ENCODE peak calls at places on chromosomes 6 and 20, in five cellular contexts. One of them, this sample, is unnamed.

GRCh38 chr6:16585805-16586204 is 175.5 kb downstream of the ATXN1 start:
- DNase-seq in fibroblast of the aortic adventitia: no peak
- DNase-seq in AG04450: no peak
- DNase-seq in SW480: no peak
- DNase-seq in tibial artery: no peak
- DNase-seq in this sample: no peak

GRCh38 chr20:10300582-10301108 is 82.0 kb downstream of the SNAP25 start:
- DNase-seq in fibroblast of the aortic adventitia: no peak
- DNase-seq in AG04450: no peak
- DNase-seq in SW480: no peak
- DNase-seq in tibial artery: no peak
- DNase-seq in this sample: no peak

GRCh38 chr6:31805939-31806469 is 762 bp downstream of the LSM2 start:
- DNase-seq in AG04450: no peak
- DNase-seq in fibroblast of the aortic adventitia: no peak
- DNase-seq in SW480: no peak
- DNase-seq in tibial artery: no peak
- DNase-seq in this sample: no peak

GRCh38 chr6:151005896-151006632 is 140.6 kb downstream of the MTHFD1L start:
- DNase-seq in fibroblast of the aortic adventitia: no peak
- DNase-seq in SW480: no peak
- DNase-seq in AG04450: no peak
- DNase-seq in tibial artery: no peak
- DNase-seq in this sample: no peak

GRCh38 chr6:143279385-143279784 is 171.1 kb downstream of the ADAT2 start:
- DNase-seq in fibroblast of the aortic adventitia: peak
- DNase-seq in tibial artery: no peak
- DNase-seq in SW480: peak
- DNase-seq in AG04450: no peak
- DNase-seq in this sample: no peak

GRCh38 chr20:49979030-49979832 is 3.5 kb upstream of the SNAI1 start:
- DNase-seq in tibial artery: peak
- DNase-seq in AG04450: no peak
- DNase-seq in SW480: peak
- DNase-seq in fibroblast of the aortic adventitia: peak
- DNase-seq in this sample: peak

GRCh38 chr6:38272222-38272621 is 367.5 kb downstream of the BTBD9 start:
- DNase-seq in tibial artery: no peak
- DNase-seq in fibroblast of the aortic adventitia: no peak
- DNase-seq in SW480: no peak
- DNase-seq in AG04450: no peak
- DNase-seq in this sample: no peak

GRCh38 chr6:101716810-101717209 is 323.3 kb downstream of the GRIK2 start:
- DNase-seq in SW480: no peak
- DNase-seq in tibial artery: no peak
- DNase-seq in AG04450: no peak
- DNase-seq in fibroblast of the aortic adventitia: no peak
- DNase-seq in this sample: no peak

GRCh38 chr6:142886431-142887170 is 58.4 kb downstream of the HIVEP2 start:
- DNase-seq in fibroblast of the aortic adventitia: peak
- DNase-seq in SW480: peak
- DNase-seq in AG04450: no peak
- DNase-seq in tibial artery: no peak
- DNase-seq in this sample: no peak

GRCh38 chr6:125078602-125079321 is 74.8 kb upstream of the TPD52L1 start:
- DNase-seq in fibroblast of the aortic adventitia: no peak
- DNase-seq in AG04450: no peak
- DNase-seq in tibial artery: no peak
- DNase-seq in SW480: no peak
- DNase-seq in this sample: no peak

GRCh38 chr6:139982652-139983051 is 608.2 kb upstream of the CITED2 start:
- DNase-seq in AG04450: no peak
- DNase-seq in tibial artery: no peak
- DNase-seq in SW480: no peak
- DNase-seq in fibroblast of the aortic adventitia: peak
- DNase-seq in this sample: no peak

GRCh38 chr6:37807656-37808055 is 11.9 kb upstream of the ZFAND3 start:
- DNase-seq in tibial artery: no peak
- DNase-seq in fibroblast of the aortic adventitia: no peak
- DNase-seq in AG04450: no peak
- DNase-seq in SW480: no peak
- DNase-seq in this sample: no peak